ENCODE peak calls at places on chromosomes 2 and 18, in six cellular contexts. A, Y, J, S, G and T are unnamed samples.

GRCh38 chr2:75592028-75592427 is 31.3 kb upstream of the EVA1A start:
- DNase-seq in A (peak), Y (no peak), J (no peak), S (peak), G (no peak), T (no peak)

GRCh38 chr2:119809329-119810038 is 49.8 kb downstream of the PTPN4 start:
- DNase-seq in A (peak), Y (no peak), J (no peak), S (no peak), G (no peak), T (no peak)

GRCh38 chr18:72830109-72830508 is 37.7 kb downstream of the NETO1 start:
- DNase-seq in A (no peak), Y (peak), J (peak), S (peak), G (no peak), T (no peak)

GRCh38 chr2:112958428-112959108 is 19.2 kb upstream of the IL36G start:
- DNase-seq in A (peak), Y (no peak), J (no peak), S (peak), G (peak), T (no peak)

GRCh38 chr2:63992061-63992685 is 27.1 kb downstream of the VPS54 start:
- DNase-seq in A (no peak), Y (no peak), J (no peak), S (no peak), G (no peak), T (no peak)

GRCh38 chr2:230498506-230499107 is 82.6 kb downstream of the SP100 start:
- DNase-seq in A (no peak), Y (no peak), J (no peak), S (no peak), G (no peak), T (no peak)

GRCh38 chr2:206556357-206556949 is 85.8 kb upstream of the FAM237A start:
- DNase-seq in A (peak), Y (no peak), J (no peak), S (peak), G (no peak), T (no peak)

GRCh38 chr2:11674983-11675382 is 5.0 kb upstream of the NTSR2 start:
- DNase-seq in A (no peak), Y (no peak), J (no peak), S (no peak), G (no peak), T (no peak)

GRCh38 chr2:181563101-181563692 is 93.7 kb downstream of the CERKL start:
- DNase-seq in A (no peak), Y (no peak), J (no peak), S (no peak), G (no peak), T (no peak)

GRCh38 chr2:168559187-168559586 is 103.1 kb downstream of the CERS6 start:
- DNase-seq in A (peak), Y (no peak), J (no peak), S (no peak), G (no peak), T (no peak)

GRCh38 chr2:71748227-71748626 is 294.9 kb downstream of the DYSF start:
- DNase-seq in A (peak), Y (peak), J (no peak), S (peak), G (no peak), T (peak)

GRCh38 chr2:208545398-208546042 is 138.9 kb downstream of the PTH2R start:
- DNase-seq in A (no peak), Y (no peak), J (no peak), S (no peak), G (no peak), T (no peak)

GRCh38 chr2:206573793-206574192 is 68.5 kb upstream of the FAM237A start:
- DNase-seq in A (no peak), Y (no peak), J (no peak), S (no peak), G (no peak), T (no peak)

GRCh38 chr2:103401621-103402020 is 639.8 kb downstream of the TMEM182 start:
- DNase-seq in A (no peak), Y (no peak), J (peak), S (peak), G (no peak), T (no peak)

GRCh38 chr2:130825231-130825971 is 11.3 kb upstream of the ARHGEF4 start:
- DNase-seq in A (no peak), Y (peak), J (no peak), S (no peak), G (no peak), T (no peak)

GRCh38 chr2:101884423-101884822 is 107.3 kb upstream of the IL1R2 start:
- DNase-seq in A (no peak), Y (no peak), J (no peak), S (no peak), G (no peak), T (no peak)

GRCh38 chr2:96832751-96833507 is 10.9 kb downstream of the ANKRD23 start:
- DNase-seq in A (peak), Y (peak), J (peak), S (peak), G (no peak), T (peak)

GRCh38 chr2:136051001-136051724 is 65.7 kb upstream of the DARS1 start:
- DNase-seq in A (no peak), Y (no peak), J (no peak), S (no peak), G (peak), T (no peak)

GRCh38 chr18:5693637-5694175 is 149.9 kb upstream of the EPB41L3 start:
- DNase-seq in A (no peak), Y (no peak), J (no peak), S (no peak), G (no peak), T (no peak)

GRCh38 chr2:161952722-161953322 is 121.2 kb downstream of the DPP4 start:
- DNase-seq in A (no peak), Y (no peak), J (no peak), S (no peak), G (peak), T (no peak)

GRCh38 chr18:55384115-55384514 is 203.9 kb downstream of the TCF4 start:
- DNase-seq in A (no peak), Y (no peak), J (no peak), S (no peak), G (no peak), T (no peak)

GRCh38 chr18:25896178-25896780 is 194.1 kb downstream of the SS18 start:
- DNase-seq in A (peak), Y (no peak), J (no peak), S (peak), G (no peak), T (no peak)

GRCh38 chr18:3350566-3351527 is 88.9 kb downstream of the MYL12B start:
- DNase-seq in A (peak), Y (no peak), J (no peak), S (peak), G (no peak), T (no peak)

GRCh38 chr2:214139630-214140284 is 271.1 kb upstream of the VWC2L start:
- DNase-seq in A (no peak), Y (no peak), J (no peak), S (no peak), G (no peak), T (no peak)

GRCh38 chr2:133841905-133842304 is 273.6 kb upstream of the NCKAP5 start:
- DNase-seq in A (peak), Y (no peak), J (no peak), S (peak), G (no peak), T (no peak)

GRCh38 chr2:11784747-11785610 is 38.5 kb downstream of the LPIN1 start:
- DNase-seq in A (peak), Y (no peak), J (peak), S (no peak), G (peak), T (no peak)

GRCh38 chr2:44537264-44537663 is 175.5 kb downstream of the CAMKMT start:
- DNase-seq in A (peak), Y (no peak), J (no peak), S (no peak), G (no peak), T (no peak)

GRCh38 chr18:23280844-23281243 is 145.6 kb downstream of the CABLES1 start:
- DNase-seq in A (no peak), Y (no peak), J (no peak), S (no peak), G (no peak), T (no peak)

GRCh38 chr2:145740302-145740701 is 1220.4 kb upstream of the ZEB2 start:
- DNase-seq in A (peak), Y (no peak), J (no peak), S (no peak), G (no peak), T (no peak)

GRCh38 chr2:109736177-109736827 is 57.8 kb upstream of the RGPD5 start:
- DNase-seq in A (peak), Y (no peak), J (peak), S (peak), G (peak), T (no peak)

GRCh38 chr2:156466739-156467405 is 30.7 kb downstream of the GPD2 start:
- DNase-seq in A (peak), Y (no peak), J (no peak), S (no peak), G (no peak), T (no peak)

GRCh38 chr18:78751664-78752063 is 228.0 kb upstream of the SALL3 start:
- DNase-seq in A (no peak), Y (no peak), J (no peak), S (no peak), G (no peak), T (no peak)

GRCh38 chr2:39007875-39008504 is 112.9 kb downstream of the SOS1 start:
- DNase-seq in A (no peak), Y (no peak), J (no peak), S (no peak), G (no peak), T (no peak)

GRCh38 chr2:234587341-234588053 is 90.6 kb upstream of the ARL4C start:
- DNase-seq in A (peak), Y (no peak), J (no peak), S (no peak), G (no peak), T (no peak)